ENCODE peak calls at places on chromosomes 3 and 15, in ten cellular contexts. One of them, this sample, is unnamed.

GRCh38 chr3:128317698-128318231 is 148.9 kb downstream of the DNAJB8 start:
- DNase-seq in breast epithelium: no peak
- DNase-seq in suprapubic skin: no peak
- DNase-seq in prostate gland: no peak
- DNase-seq in stomach: peak
- DNase-seq in H1: no peak
- DNase-seq in HepG2: no peak
- DNase-seq in transverse colon: no peak
- DNase-seq in HCT116: no peak
- DNase-seq in endothelial cell of umbilical vein: no peak
- DNase-seq in this sample: no peak

GRCh38 chr15:30885814-30886213 is 17.9 kb upstream of the FAN1 start:
- DNase-seq in stomach: no peak
- DNase-seq in endothelial cell of umbilical vein: peak
- DNase-seq in transverse colon: no peak
- DNase-seq in HepG2: peak
- DNase-seq in H1: no peak
- DNase-seq in HCT116: no peak
- DNase-seq in suprapubic skin: no peak
- DNase-seq in prostate gland: no peak
- DNase-seq in breast epithelium: no peak
- DNase-seq in this sample: no peak

GRCh38 chr3:38131621-38132369 is 5.1 kb downstream of the ACAA1 start:
- DNase-seq in transverse colon: peak
- DNase-seq in breast epithelium: no peak
- DNase-seq in prostate gland: no peak
- DNase-seq in stomach: peak
- DNase-seq in endothelial cell of umbilical vein: peak
- DNase-seq in H1: no peak
- DNase-seq in suprapubic skin: peak
- DNase-seq in HCT116: no peak
- DNase-seq in HepG2: no peak
- DNase-seq in this sample: no peak

GRCh38 chr3:10228248-10228950 is 19.9 kb upstream of the TATDN2 start:
- DNase-seq in HCT116: no peak
- DNase-seq in breast epithelium: no peak
- DNase-seq in stomach: no peak
- DNase-seq in suprapubic skin: no peak
- DNase-seq in endothelial cell of umbilical vein: peak
- DNase-seq in transverse colon: no peak
- DNase-seq in prostate gland: no peak
- DNase-seq in H1: no peak
- DNase-seq in HepG2: no peak
- DNase-seq in this sample: no peak

GRCh38 chr3:1404270-1404669 is 311.4 kb downstream of the CNTN6 start:
- DNase-seq in breast epithelium: no peak
- DNase-seq in suprapubic skin: no peak
- DNase-seq in H1: peak
- DNase-seq in HCT116: no peak
- DNase-seq in HepG2: no peak
- DNase-seq in endothelial cell of umbilical vein: no peak
- DNase-seq in prostate gland: no peak
- DNase-seq in transverse colon: no peak
- DNase-seq in stomach: peak
- DNase-seq in this sample: no peak

GRCh38 chr15:64883097-64883581 is 28.6 kb upstream of the ANKDD1A start:
- DNase-seq in H1: no peak
- DNase-seq in HCT116: no peak
- DNase-seq in transverse colon: no peak
- DNase-seq in HepG2: no peak
- DNase-seq in breast epithelium: no peak
- DNase-seq in suprapubic skin: no peak
- DNase-seq in endothelial cell of umbilical vein: no peak
- DNase-seq in stomach: no peak
- DNase-seq in prostate gland: no peak
- DNase-seq in this sample: peak

GRCh38 chr15:62124953-62125263 is 40.2 kb downstream of the C2CD4B start:
- DNase-seq in HepG2: no peak
- DNase-seq in breast epithelium: no peak
- DNase-seq in suprapubic skin: no peak
- DNase-seq in prostate gland: no peak
- DNase-seq in H1: no peak
- DNase-seq in stomach: no peak
- DNase-seq in HCT116: no peak
- DNase-seq in endothelial cell of umbilical vein: peak
- DNase-seq in transverse colon: no peak
- DNase-seq in this sample: no peak

GRCh38 chr3:37243811-37244748 is 69.7 kb upstream of the LRRFIP2 start:
- DNase-seq in breast epithelium: peak
- DNase-seq in HepG2: peak
- DNase-seq in prostate gland: peak
- DNase-seq in suprapubic skin: peak
- DNase-seq in endothelial cell of umbilical vein: peak
- DNase-seq in transverse colon: peak
- DNase-seq in H1: no peak
- DNase-seq in stomach: peak
- DNase-seq in HCT116: peak
- DNase-seq in this sample: peak

GRCh38 chr3:32239638-32240550 is 1.4 kb downstream of the CMTM8 start:
- DNase-seq in breast epithelium: no peak
- DNase-seq in prostate gland: peak
- DNase-seq in stomach: peak
- DNase-seq in endothelial cell of umbilical vein: peak
- DNase-seq in HepG2: peak
- DNase-seq in transverse colon: peak
- DNase-seq in suprapubic skin: no peak
- DNase-seq in H1: no peak
- DNase-seq in HCT116: peak
- DNase-seq in this sample: peak

GRCh38 chr3:194029846-194030245 is 106.1 kb upstream of the HES1 start:
- DNase-seq in HepG2: no peak
- DNase-seq in breast epithelium: no peak
- DNase-seq in prostate gland: no peak
- DNase-seq in stomach: peak
- DNase-seq in HCT116: no peak
- DNase-seq in transverse colon: peak
- DNase-seq in endothelial cell of umbilical vein: no peak
- DNase-seq in suprapubic skin: no peak
- DNase-seq in H1: no peak
- DNase-seq in this sample: no peak

GRCh38 chr3:141370065-141370533 is 1.8 kb downstream of the ZBTB38 start:
- DNase-seq in HCT116: peak
- DNase-seq in endothelial cell of umbilical vein: peak
- DNase-seq in prostate gland: peak
- DNase-seq in breast epithelium: no peak
- DNase-seq in H1: no peak
- DNase-seq in stomach: peak
- DNase-seq in suprapubic skin: no peak
- DNase-seq in transverse colon: peak
- DNase-seq in HepG2: peak
- DNase-seq in this sample: peak

GRCh38 chr15:73367624-73368300 is 996 bp downstream of the HCN4 start:
- DNase-seq in breast epithelium: no peak
- DNase-seq in prostate gland: no peak
- DNase-seq in H1: no peak
- DNase-seq in HCT116: no peak
- DNase-seq in endothelial cell of umbilical vein: no peak
- DNase-seq in suprapubic skin: no peak
- DNase-seq in HepG2: no peak
- DNase-seq in stomach: no peak
- DNase-seq in transverse colon: no peak
- DNase-seq in this sample: no peak

GRCh38 chr3:57583544-57583943 is 13.6 kb downstream of the ARF4 start:
- DNase-seq in transverse colon: no peak
- DNase-seq in suprapubic skin: no peak
- DNase-seq in H1: no peak
- DNase-seq in stomach: no peak
- DNase-seq in endothelial cell of umbilical vein: no peak
- DNase-seq in HepG2: no peak
- DNase-seq in prostate gland: no peak
- DNase-seq in HCT116: no peak
- DNase-seq in breast epithelium: no peak
- DNase-seq in this sample: no peak

GRCh38 chr3:46907960-46908293 is 30.4 kb downstream of the PTH1R start:
- DNase-seq in transverse colon: no peak
- DNase-seq in stomach: no peak
- DNase-seq in endothelial cell of umbilical vein: no peak
- DNase-seq in HepG2: no peak
- DNase-seq in HCT116: no peak
- DNase-seq in H1: no peak
- DNase-seq in breast epithelium: no peak
- DNase-seq in prostate gland: no peak
- DNase-seq in suprapubic skin: no peak
- DNase-seq in this sample: no peak

GRCh38 chr3:130582457-130583155 is 65.6 kb downstream of the COL6A6 start:
- DNase-seq in suprapubic skin: no peak
- DNase-seq in HCT116: no peak
- DNase-seq in breast epithelium: no peak
- DNase-seq in prostate gland: no peak
- DNase-seq in endothelial cell of umbilical vein: no peak
- DNase-seq in stomach: no peak
- DNase-seq in transverse colon: no peak
- DNase-seq in HepG2: no peak
- DNase-seq in H1: no peak
- DNase-seq in this sample: peak

DNA sequence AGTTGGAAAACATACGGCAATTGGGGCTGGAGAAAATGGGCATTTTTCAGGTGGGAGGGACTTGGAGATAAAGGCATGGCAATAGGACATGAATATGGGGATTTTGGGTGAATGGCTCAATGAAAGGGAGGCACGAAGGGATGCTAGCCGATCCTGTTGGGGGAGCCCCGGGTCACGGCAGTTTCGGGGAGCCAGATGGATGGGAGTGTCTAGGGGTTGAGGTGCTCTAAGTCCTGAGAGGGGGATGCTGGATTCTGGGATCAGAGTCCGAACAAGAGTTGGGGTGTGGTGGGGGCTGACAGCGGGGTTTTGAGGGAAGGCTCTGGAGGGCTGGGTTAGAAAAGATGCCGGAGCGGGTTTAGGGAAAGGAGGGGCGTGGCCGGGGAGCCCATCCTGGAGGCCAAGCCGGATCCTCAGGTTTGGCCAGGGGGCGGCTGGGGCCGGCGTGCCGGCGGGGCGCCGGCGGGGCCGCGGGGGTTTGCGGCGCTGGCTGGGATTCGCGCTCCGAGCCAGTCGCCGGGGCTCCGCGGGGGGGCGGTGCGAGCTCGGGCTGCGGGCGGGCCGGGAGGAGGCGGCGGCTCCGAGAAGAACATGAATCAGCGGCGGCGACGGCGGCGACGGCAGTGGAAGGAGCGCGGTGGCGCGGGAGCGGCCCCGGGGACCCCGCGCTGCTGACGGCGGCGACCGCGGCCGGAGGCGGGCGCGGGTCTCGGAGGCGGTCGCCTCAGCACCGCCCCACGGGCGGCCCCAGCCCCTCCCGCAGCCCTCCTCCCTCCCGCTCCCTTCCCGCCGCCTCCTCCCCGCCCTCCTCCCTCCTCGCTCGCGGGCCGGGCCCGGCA is at the start of gene TYRO3:
- DNase-seq in prostate gland: peak
- DNase-seq in transverse colon: peak
- DNase-seq in HCT116: no peak
- DNase-seq in HepG2: no peak
- DNase-seq in endothelial cell of umbilical vein: peak
- DNase-seq in stomach: peak
- DNase-seq in breast epithelium: no peak
- DNase-seq in suprapubic skin: no peak
- DNase-seq in H1: no peak
- DNase-seq in this sample: peak
- TF ChIP-seq POLR2A in prostate gland: peak
- TF ChIP-seq POLR2A in transverse colon: no peak
- TF ChIP-seq POLR2A in HCT116: no peak
- TF ChIP-seq POLR2A in HepG2: no peak
- TF ChIP-seq POLR2A in endothelial cell of umbilical vein: no peak
- TF ChIP-seq POLR2A in stomach: no peak
- TF ChIP-seq POLR2A in breast epithelium: no peak
- TF ChIP-seq POLR2A in suprapubic skin: no peak
- TF ChIP-seq POLR2A in H1: no peak
- TF ChIP-seq POLR2A in this sample: no peak

GRCh38 chr15:37881237-37882013 is 53.0 kb upstream of the TMCO5A start:
- DNase-seq in HepG2: no peak
- DNase-seq in stomach: no peak
- DNase-seq in HCT116: no peak
- DNase-seq in prostate gland: no peak
- DNase-seq in H1: no peak
- DNase-seq in suprapubic skin: no peak
- DNase-seq in endothelial cell of umbilical vein: no peak
- DNase-seq in transverse colon: no peak
- DNase-seq in breast epithelium: no peak
- DNase-seq in this sample: no peak
- TF ChIP-seq POLR2AphosphoS5 in HepG2: no peak
- TF ChIP-seq POLR2AphosphoS5 in stomach: no peak
- TF ChIP-seq POLR2AphosphoS5 in HCT116: no peak
- TF ChIP-seq POLR2AphosphoS5 in prostate gland: no peak
- TF ChIP-seq POLR2AphosphoS5 in H1: no peak
- TF ChIP-seq POLR2AphosphoS5 in suprapubic skin: no peak
- TF ChIP-seq POLR2AphosphoS5 in endothelial cell of umbilical vein: no peak
- TF ChIP-seq POLR2AphosphoS5 in transverse colon: no peak
- TF ChIP-seq POLR2AphosphoS5 in breast epithelium: no peak
- TF ChIP-seq POLR2AphosphoS5 in this sample: no peak

DNA sequence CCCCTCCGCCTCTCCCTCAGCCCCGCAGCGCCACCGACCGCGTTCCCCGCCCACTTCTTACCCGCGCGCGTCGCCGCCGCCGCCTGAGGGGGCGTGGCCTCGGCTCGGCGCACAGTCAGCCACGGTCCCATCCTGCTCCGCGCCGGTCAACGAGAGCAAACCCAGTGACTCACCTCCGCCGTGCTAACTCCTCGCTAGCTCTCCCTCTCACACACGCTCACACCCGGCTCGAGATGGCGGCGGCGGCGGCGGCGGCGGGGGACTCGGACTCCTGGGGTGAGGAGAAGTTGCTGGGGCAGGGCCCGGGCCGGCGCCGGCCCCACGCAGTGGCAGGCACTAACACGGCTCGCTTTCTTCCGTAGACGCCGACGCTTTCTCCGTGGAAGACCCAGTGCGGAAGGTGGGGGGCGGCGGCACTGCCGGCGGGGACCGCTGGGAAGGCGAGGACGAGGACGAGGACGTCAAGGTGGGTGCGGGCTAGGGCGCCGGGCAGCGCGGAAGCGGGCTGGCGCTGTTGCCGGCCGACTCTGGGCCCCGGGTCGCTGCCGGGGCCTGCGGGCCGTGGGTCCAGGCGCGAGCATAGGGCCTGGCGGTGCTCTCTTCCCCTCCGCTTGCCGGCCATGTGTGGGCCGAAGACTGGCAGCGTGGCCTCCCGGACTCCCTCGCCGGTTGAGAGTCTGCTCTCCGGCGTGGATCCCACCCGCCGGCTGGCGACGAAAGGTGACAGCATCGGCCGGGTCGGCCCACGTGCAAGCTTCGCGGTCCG is at the start of gene EIF3J:
- DNase-seq in HepG2: peak
- DNase-seq in prostate gland: peak
- DNase-seq in stomach: peak
- DNase-seq in breast epithelium: peak
- DNase-seq in endothelial cell of umbilical vein: peak
- DNase-seq in transverse colon: peak
- DNase-seq in suprapubic skin: peak
- DNase-seq in H1: no peak
- DNase-seq in HCT116: peak
- DNase-seq in this sample: peak
- TF ChIP-seq POLR2A in HepG2: no peak
- TF ChIP-seq POLR2A in prostate gland: peak
- TF ChIP-seq POLR2A in stomach: no peak
- TF ChIP-seq POLR2A in breast epithelium: peak
- TF ChIP-seq POLR2A in endothelial cell of umbilical vein: no peak
- TF ChIP-seq POLR2A in transverse colon: peak
- TF ChIP-seq POLR2A in suprapubic skin: peak
- TF ChIP-seq POLR2A in H1: peak
- TF ChIP-seq POLR2A in HCT116: no peak
- TF ChIP-seq POLR2A in this sample: peak

GRCh38 chr15:89090791-89091666 is 2.8 kb downstream of the ABHD2 start:
- DNase-seq in suprapubic skin: no peak
- DNase-seq in HCT116: no peak
- DNase-seq in H1: no peak
- DNase-seq in stomach: peak
- DNase-seq in prostate gland: peak
- DNase-seq in HepG2: no peak
- DNase-seq in transverse colon: peak
- DNase-seq in endothelial cell of umbilical vein: peak
- DNase-seq in breast epithelium: no peak
- DNase-seq in this sample: no peak
- TF ChIP-seq POLR2AphosphoS5 in suprapubic skin: no peak
- TF ChIP-seq POLR2AphosphoS5 in HCT116: no peak
- TF ChIP-seq POLR2AphosphoS5 in H1: no peak
- TF ChIP-seq POLR2AphosphoS5 in stomach: peak
- TF ChIP-seq POLR2AphosphoS5 in prostate gland: peak
- TF ChIP-seq POLR2AphosphoS5 in HepG2: no peak
- TF ChIP-seq POLR2AphosphoS5 in transverse colon: peak
- TF ChIP-seq POLR2AphosphoS5 in endothelial cell of umbilical vein: peak
- TF ChIP-seq POLR2AphosphoS5 in breast epithelium: peak
- TF ChIP-seq POLR2AphosphoS5 in this sample: no peak

This sample was measured in GM12891.